ENCODE peak calls at places on chromosomes 7 and 10, in six cellular contexts. S is lung microvascular endothelial cell, M is DMS 273 treated with DMSO at 0.1 percent for 48 hours, E is activated gamma-delta T cell treated with Interleukin-2 at 50 U/mL for 16 hours, A is cardiac fibroblast, J is hepatocyte. T is an unnamed sample.

GRCh38 chr7:100641463-100641859 is at the start of gene TFR2:
- DNase-seq in M (no peak), E (no peak), S (no peak), A (no peak), J (no peak), T (no peak)

GRCh38 chr7:92809397-92810241 is 26.8 kb downstream of the CDK6 start:
- DNase-seq in A (peak), M (peak), E (peak), J (peak), S (peak), T (peak)

GRCh38 chr10:38010150-38010903 is at the start of gene ZNF33A:
- DNase-seq in M (peak), E (peak), J (peak), A (peak), S (peak), T (peak)

GRCh38 chr7:43669286-43670081 is 59.8 kb downstream of the COA1 start:
- DNase-seq in J (no peak), S (no peak), A (peak), E (no peak), M (no peak), T (no peak)

GRCh38 chr10:80536361-80536835 is 1.3 kb upstream of the SH2D4B start:
- DNase-seq in S (no peak), E (no peak), J (no peak), M (no peak), A (no peak), T (no peak)

GRCh38 chr7:66845382-66846095 is 75.5 kb upstream of the TMEM248 start:
- DNase-seq in S (no peak), J (no peak), M (no peak), A (no peak), E (no peak), T (no peak)

GRCh38 chr7:55486172-55486550 is 86.1 kb downstream of the VOPP1 start:
- DNase-seq in E (no peak), S (no peak), M (no peak), J (no peak), A (no peak), T (no peak)

GRCh38 chr7:115924398-115924797 is 106.2 kb downstream of the TFEC start:
- DNase-seq in E (no peak), S (no peak), J (no peak), M (no peak), A (no peak), T (no peak)

GRCh38 chr7:102115931-102116330 is 170.7 kb upstream of the SH2B2 start:
- DNase-seq in A (no peak), S (no peak), E (no peak), M (no peak), J (no peak), T (no peak)

T was measured in A673.